ENCODE peak calls at places on chromosome 12, in ten cellular contexts. O is stimulated activated CD4-positive, alpha-beta T cell treated with anti-CD3 and anti-CD28 coated beads, Interleukin-4, amount 100 ng/mL, for 4 hours; Z is AG09309; D is NCI-H2081; U is GM10248; J is posterior cingulate gyrus; X is GDM1; R is astrocyte of the spinal cord; L is amniotic epithelial cell; P is GM13977. Y is an unnamed sample.

GRCh38 chr12:22648668-22649067 is 23.7 kb downstream of the ETNK1 start:
- DNase-seq in X (no peak), Z (no peak), J (no peak), L (no peak), D (no peak), R (no peak), U (no peak), P (no peak), O (no peak), Y (no peak)

GRCh38 chr12:111425655-111426054 is 19.9 kb downstream of the SH2B3 start:
- DNase-seq in L (no peak), O (no peak), X (no peak), U (no peak), Z (no peak), R (no peak), D (no peak), P (no peak), J (no peak), Y (no peak)

GRCh38 chr12:63869656-63870055 is 25.2 kb downstream of the SRGAP1 start:
- DNase-seq in X (no peak), O (no peak), L (no peak), Z (no peak), U (no peak), J (no peak), R (peak), P (no peak), D (no peak), Y (no peak)

GRCh38 chr12:90790747-90791146 is 164.2 kb downstream of the CCER1 start:
- DNase-seq in U (no peak), D (no peak), L (no peak), R (no peak), X (no peak), Z (no peak), P (no peak), J (no peak), O (no peak), Y (no peak)

GRCh38 chr12:55681142-55682077 is 26.3 kb downstream of the ITGA7 start:
- DNase-seq in X (no peak), Z (no peak), R (peak), O (no peak), L (peak), D (peak), U (no peak), P (no peak), J (no peak), Y (peak)

GRCh38 chr12:87728936-87729593 is 300.1 kb downstream of the C12orf50 start:
- DNase-seq in J (no peak), L (peak), X (no peak), D (no peak), Z (no peak), U (no peak), P (no peak), O (no peak), R (peak), Y (no peak)

GRCh38 chr12:51393676-51394545 is 2.7 kb upstream of the GALNT6 start:
- DNase-seq in U (no peak), X (peak), J (no peak), Z (peak), D (no peak), R (peak), P (no peak), O (no peak), L (peak), Y (peak)

GRCh38 chr12:120361506-120362208 is 7.3 kb downstream of the MSI1 start:
- DNase-seq in J (peak), U (peak), R (peak), O (no peak), Z (no peak), P (peak), L (peak), X (no peak), D (peak), Y (peak)

GRCh38 chr12:54195736-54196347 is 7.1 kb upstream of the SMUG1 start:
- DNase-seq in X (no peak), J (no peak), R (peak), L (peak), D (no peak), Z (no peak), P (no peak), O (no peak), U (no peak), Y (peak)

GRCh38 chr12:90250766-90251165 is 542.1 kb upstream of the ATP2B1 start:
- DNase-seq in P (no peak), R (peak), D (no peak), Z (no peak), J (no peak), O (no peak), L (no peak), X (no peak), U (peak), Y (peak)

GRCh38 chr12:104691661-104692334 is 235.1 kb downstream of the CHST11 start:
- DNase-seq in L (no peak), U (no peak), Z (no peak), X (peak), R (no peak), D (no peak), P (no peak), J (no peak), O (no peak), Y (no peak)

GRCh38 chr12:5166976-5167375 is 123.3 kb downstream of the KCNA5 start:
- DNase-seq in L (peak), X (no peak), R (peak), D (no peak), O (no peak), J (no peak), U (no peak), Z (peak), P (no peak), Y (peak)

GRCh38 chr12:101459642-101460346 is 15.3 kb upstream of the SPIC start:
- DNase-seq in Z (no peak), U (no peak), J (no peak), L (peak), X (no peak), O (no peak), R (no peak), D (no peak), P (no peak), Y (no peak)

GRCh38 chr12:25386823-25387134 is 136.1 kb upstream of the KRAS start:
- DNase-seq in J (no peak), L (no peak), Z (no peak), D (no peak), U (no peak), O (no peak), P (no peak), X (no peak), R (no peak), Y (no peak)

GRCh38 chr12:57182918-57183575 is 33.5 kb upstream of the NXPH4 start:
- DNase-seq in X (peak), Z (no peak), O (peak), U (peak), D (peak), L (peak), P (peak), R (peak), J (peak), Y (peak)

GRCh38 chr12:48115957-48116356 is 3.2 kb upstream of the PFKM start:
- DNase-seq in R (no peak), O (no peak), D (no peak), X (no peak), Z (no peak), U (no peak), J (no peak), P (no peak), L (no peak), Y (no peak)

GRCh38 chr12:55996715-55997534 is at the start of gene SUOX:
- DNase-seq in X (peak), O (no peak), Z (peak), R (peak), P (peak), J (peak), L (peak), U (peak), D (peak), Y (peak)

GRCh38 chr12:14959126-14959440 is 2.3 kb downstream of the ARHGDIB start:
- DNase-seq in D (no peak), U (no peak), X (no peak), P (no peak), R (no peak), L (no peak), O (no peak), J (no peak), Z (no peak), Y (no peak)

GRCh38 chr12:89411846-89412245 is 59.5 kb upstream of the DUSP6 start:
- DNase-seq in O (no peak), L (peak), P (no peak), D (no peak), X (no peak), R (no peak), Z (no peak), J (no peak), U (no peak), Y (no peak)

GRCh38 chr12:6268484-6269157 is 41.9 kb upstream of the PLEKHG6 start:
- DNase-seq in P (no peak), X (no peak), J (no peak), O (no peak), Z (no peak), L (no peak), R (no peak), D (no peak), U (no peak), Y (no peak)

GRCh38 chr12:43847427-43847826 is 11.5 kb downstream of the TMEM117 start:
- DNase-seq in J (no peak), D (no peak), Z (no peak), P (no peak), L (peak), U (no peak), R (peak), O (no peak), X (no peak), Y (peak)

GRCh38 chr12:21675096-21675495 is 17.5 kb upstream of the LDHB start:
- DNase-seq in P (no peak), J (no peak), L (no peak), D (no peak), Z (no peak), R (no peak), O (no peak), U (no peak), X (no peak), Y (no peak)

GRCh38 chr12:79776111-79776510 is 85.3 kb upstream of the PAWR start:
- DNase-seq in U (no peak), P (no peak), D (no peak), X (no peak), L (peak), R (peak), J (no peak), Z (no peak), O (no peak), Y (peak)

GRCh38 chr12:51872689-51872981 is 15.3 kb upstream of the ANKRD33 start:
- DNase-seq in P (no peak), O (no peak), R (no peak), X (no peak), J (no peak), Z (no peak), U (no peak), L (no peak), D (no peak), Y (no peak)

GRCh38 chr12:90897981-90898380 is 57.0 kb downstream of the CCER1 start:
- DNase-seq in J (no peak), L (no peak), D (no peak), O (no peak), P (no peak), X (no peak), R (no peak), U (no peak), Z (no peak), Y (no peak)

GRCh38 chr12:69254046-69254445 is 14.7 kb downstream of the CPSF6 start:
- DNase-seq in U (peak), R (peak), O (no peak), Z (no peak), P (peak), D (peak), X (peak), L (peak), J (no peak), Y (peak)

GRCh38 chr12:8449293-8449944 is 6.3 kb upstream of the CLEC6A start:
- DNase-seq in U (peak), D (no peak), X (no peak), O (no peak), L (no peak), R (no peak), Z (no peak), J (no peak), P (no peak), Y (no peak)

GRCh38 chr12:38669530-38669929 is 235.9 kb downstream of the CPNE8 start:
- DNase-seq in R (no peak), U (no peak), J (no peak), X (peak), D (no peak), Z (no peak), O (no peak), L (peak), P (no peak), Y (peak)

GRCh38 chr12:118357327-118358007 is 15.2 kb downstream of the TAOK3 start:
- DNase-seq in Z (no peak), P (peak), L (peak), O (no peak), R (peak), X (peak), U (peak), J (no peak), D (no peak), Y (peak)

GRCh38 chr12:106386836-106387555 is 29.4 kb downstream of the POLR3B start:
- DNase-seq in D (no peak), L (peak), J (no peak), O (no peak), X (no peak), R (peak), U (no peak), P (no peak), Z (peak), Y (peak)

GRCh38 chr12:12510141-12510540 is 52.5 kb downstream of the DUSP16 start:
- DNase-seq in Z (peak), X (no peak), P (no peak), J (no peak), U (no peak), D (no peak), R (no peak), O (no peak), L (peak), Y (peak)

GRCh38 chr12:53379389-53380103 is 430 bp upstream of the SP1 start:
- DNase-seq in L (peak), O (peak), D (peak), P (peak), X (peak), U (peak), R (peak), J (peak), Z (peak), Y (peak)

GRCh38 chr12:121048442-121048841 is 9.4 kb upstream of the OASL start:
- DNase-seq in O (no peak), R (no peak), Z (no peak), P (no peak), X (no peak), J (no peak), L (no peak), U (no peak), D (no peak), Y (no peak)

GRCh38 chr12:4353785-4354208 is 25.7 kb downstream of the FGF23 start:
- DNase-seq in L (peak), Z (no peak), U (no peak), D (peak), O (no peak), R (peak), X (no peak), J (no peak), P (no peak), Y (peak)

GRCh38 chr12:110741795-110742717 is 635 bp downstream of the PPP1CC start:
- DNase-seq in P (peak), D (peak), Z (no peak), O (no peak), X (peak), U (no peak), R (peak), L (peak), J (no peak), Y (peak)

Y was measured in fibroblast of pulmonary artery.